ENCODE peak calls at places on chromosomes 1 and 21, in ten cellular contexts. One of them, this sample, is unnamed.

GRCh38 chr1:102015728-102016127 is 19.0 kb upstream of the OLFM3 start:
- DNase-seq in esophagus muscularis mucosa: no peak
- DNase-seq in sigmoid colon: no peak
- DNase-seq in stomach: no peak
- DNase-seq in K562: no peak
- DNase-seq in GM12878: no peak
- DNase-seq in HL-60: no peak
- DNase-seq in transverse colon: no peak
- DNase-seq in GM23338: no peak
- DNase-seq in HCT116: no peak
- DNase-seq in this sample: no peak

GRCh38 chr1:72281144-72281543 is 1.2 kb downstream of the NEGR1 start:
- DNase-seq in GM12878: no peak
- DNase-seq in stomach: no peak
- DNase-seq in GM23338: no peak
- DNase-seq in transverse colon: no peak
- DNase-seq in K562: no peak
- DNase-seq in HCT116: no peak
- DNase-seq in sigmoid colon: no peak
- DNase-seq in HL-60: no peak
- DNase-seq in esophagus muscularis mucosa: no peak
- DNase-seq in this sample: no peak

GRCh38 chr1:17525065-17525464 is 14.4 kb upstream of the ARHGEF10L start:
- DNase-seq in stomach: no peak
- DNase-seq in esophagus muscularis mucosa: no peak
- DNase-seq in K562: no peak
- DNase-seq in HCT116: no peak
- DNase-seq in transverse colon: no peak
- DNase-seq in GM12878: no peak
- DNase-seq in HL-60: no peak
- DNase-seq in sigmoid colon: no peak
- DNase-seq in GM23338: no peak
- DNase-seq in this sample: no peak

GRCh38 chr1:5708266-5708978 is 283.8 kb downstream of the NPHP4 start:
- DNase-seq in HL-60: no peak
- DNase-seq in HCT116: no peak
- DNase-seq in GM23338: no peak
- DNase-seq in K562: no peak
- DNase-seq in stomach: no peak
- DNase-seq in esophagus muscularis mucosa: no peak
- DNase-seq in transverse colon: no peak
- DNase-seq in GM12878: no peak
- DNase-seq in sigmoid colon: peak
- DNase-seq in this sample: no peak

GRCh38 chr1:172085372-172085771 is 244.1 kb downstream of the DNM3 start:
- DNase-seq in esophagus muscularis mucosa: no peak
- DNase-seq in transverse colon: no peak
- DNase-seq in GM12878: no peak
- DNase-seq in HCT116: no peak
- DNase-seq in K562: no peak
- DNase-seq in sigmoid colon: no peak
- DNase-seq in HL-60: no peak
- DNase-seq in stomach: no peak
- DNase-seq in GM23338: no peak
- DNase-seq in this sample: no peak

GRCh38 chr1:58308206-58308605 is 238.3 kb downstream of the OMA1 start:
- DNase-seq in HL-60: no peak
- DNase-seq in GM23338: peak
- DNase-seq in sigmoid colon: no peak
- DNase-seq in K562: no peak
- DNase-seq in HCT116: no peak
- DNase-seq in stomach: no peak
- DNase-seq in esophagus muscularis mucosa: no peak
- DNase-seq in GM12878: no peak
- DNase-seq in transverse colon: no peak
- DNase-seq in this sample: no peak

GRCh38 chr1:185208626-185209170 is 51.7 kb downstream of the SWT1 start:
- DNase-seq in K562: no peak
- DNase-seq in GM12878: no peak
- DNase-seq in transverse colon: no peak
- DNase-seq in stomach: no peak
- DNase-seq in HL-60: no peak
- DNase-seq in esophagus muscularis mucosa: no peak
- DNase-seq in sigmoid colon: no peak
- DNase-seq in HCT116: no peak
- DNase-seq in GM23338: no peak
- DNase-seq in this sample: no peak

GRCh38 chr1:231937013-231937754 is 310.6 kb downstream of the DISC1 start:
- DNase-seq in esophagus muscularis mucosa: no peak
- DNase-seq in stomach: no peak
- DNase-seq in K562: no peak
- DNase-seq in GM12878: no peak
- DNase-seq in GM23338: no peak
- DNase-seq in HCT116: no peak
- DNase-seq in HL-60: no peak
- DNase-seq in transverse colon: no peak
- DNase-seq in sigmoid colon: peak
- DNase-seq in this sample: no peak

GRCh38 chr21:35150562-35151226 is 101.6 kb upstream of the RUNX1 start:
- DNase-seq in stomach: no peak
- DNase-seq in GM23338: no peak
- DNase-seq in HCT116: no peak
- DNase-seq in transverse colon: no peak
- DNase-seq in GM12878: no peak
- DNase-seq in K562: no peak
- DNase-seq in HL-60: no peak
- DNase-seq in sigmoid colon: no peak
- DNase-seq in esophagus muscularis mucosa: no peak
- DNase-seq in this sample: no peak

GRCh38 chr21:41675574-41675973 is 91.3 kb downstream of the RIPK4 start:
- DNase-seq in transverse colon: no peak
- DNase-seq in stomach: no peak
- DNase-seq in esophagus muscularis mucosa: no peak
- DNase-seq in GM23338: no peak
- DNase-seq in sigmoid colon: no peak
- DNase-seq in K562: no peak
- DNase-seq in HCT116: no peak
- DNase-seq in GM12878: no peak
- DNase-seq in HL-60: no peak
- DNase-seq in this sample: no peak

GRCh38 chr1:201696217-201696761 is 132.7 kb upstream of the IPO9 start:
- DNase-seq in K562: no peak
- DNase-seq in sigmoid colon: peak
- DNase-seq in GM12878: no peak
- DNase-seq in HL-60: no peak
- DNase-seq in HCT116: no peak
- DNase-seq in stomach: peak
- DNase-seq in esophagus muscularis mucosa: peak
- DNase-seq in transverse colon: peak
- DNase-seq in GM23338: no peak
- DNase-seq in this sample: peak

GRCh38 chr1:97042551-97042950 is 321.0 kb downstream of the PTBP2 start:
- DNase-seq in transverse colon: no peak
- DNase-seq in GM23338: no peak
- DNase-seq in esophagus muscularis mucosa: no peak
- DNase-seq in GM12878: no peak
- DNase-seq in HCT116: no peak
- DNase-seq in HL-60: no peak
- DNase-seq in sigmoid colon: no peak
- DNase-seq in stomach: no peak
- DNase-seq in K562: no peak
- DNase-seq in this sample: no peak

GRCh38 chr1:34407140-34407539 is 230.4 kb downstream of the C1orf94 start:
- DNase-seq in HCT116: no peak
- DNase-seq in GM12878: no peak
- DNase-seq in HL-60: no peak
- DNase-seq in stomach: peak
- DNase-seq in sigmoid colon: no peak
- DNase-seq in transverse colon: no peak
- DNase-seq in K562: no peak
- DNase-seq in GM23338: no peak
- DNase-seq in esophagus muscularis mucosa: peak
- DNase-seq in this sample: no peak

GRCh38 chr1:98991127-98992003 is 13.3 kb downstream of the PLPPR5 start:
- DNase-seq in esophagus muscularis mucosa: no peak
- DNase-seq in GM12878: peak
- DNase-seq in stomach: no peak
- DNase-seq in GM23338: peak
- DNase-seq in sigmoid colon: no peak
- DNase-seq in transverse colon: no peak
- DNase-seq in HL-60: no peak
- DNase-seq in HCT116: peak
- DNase-seq in K562: no peak
- DNase-seq in this sample: no peak

GRCh38 chr1:100928128-100928527 is 32.2 kb downstream of the SLC30A7 start:
- DNase-seq in GM23338: peak
- DNase-seq in sigmoid colon: no peak
- DNase-seq in transverse colon: no peak
- DNase-seq in esophagus muscularis mucosa: no peak
- DNase-seq in stomach: no peak
- DNase-seq in K562: peak
- DNase-seq in HCT116: no peak
- DNase-seq in HL-60: no peak
- DNase-seq in GM12878: no peak
- DNase-seq in this sample: no peak

GRCh38 chr1:26084091-26084561 is 16.7 kb upstream of the TRIM63 start:
- DNase-seq in esophagus muscularis mucosa: no peak
- DNase-seq in HCT116: no peak
- DNase-seq in HL-60: no peak
- DNase-seq in stomach: no peak
- DNase-seq in sigmoid colon: no peak
- DNase-seq in K562: no peak
- DNase-seq in GM12878: no peak
- DNase-seq in GM23338: no peak
- DNase-seq in transverse colon: no peak
- DNase-seq in this sample: peak
- TF ChIP-seq POLR2AphosphoS5 in esophagus muscularis mucosa: no peak
- TF ChIP-seq POLR2AphosphoS5 in HCT116: no peak
- TF ChIP-seq POLR2AphosphoS5 in HL-60: no peak
- TF ChIP-seq POLR2AphosphoS5 in stomach: no peak
- TF ChIP-seq POLR2AphosphoS5 in sigmoid colon: no peak
- TF ChIP-seq POLR2AphosphoS5 in K562: no peak
- TF ChIP-seq POLR2AphosphoS5 in GM12878: no peak
- TF ChIP-seq POLR2AphosphoS5 in GM23338: no peak
- TF ChIP-seq POLR2AphosphoS5 in transverse colon: no peak
- TF ChIP-seq POLR2AphosphoS5 in this sample: peak

GRCh38 chr1:203128691-203129500 is 1.4 kb downstream of the ADORA1 start:
- DNase-seq in sigmoid colon: no peak
- DNase-seq in HCT116: no peak
- DNase-seq in esophagus muscularis mucosa: no peak
- DNase-seq in GM12878: no peak
- DNase-seq in stomach: peak
- DNase-seq in K562: no peak
- DNase-seq in GM23338: no peak
- DNase-seq in HL-60: no peak
- DNase-seq in transverse colon: peak
- DNase-seq in this sample: no peak
- H3K4me3 ChIP-seq in sigmoid colon: no peak
- H3K4me3 ChIP-seq in HCT116: peak
- H3K4me3 ChIP-seq in esophagus muscularis mucosa: no peak
- H3K4me3 ChIP-seq in GM12878: no peak
- H3K4me3 ChIP-seq in stomach: peak
- H3K4me3 ChIP-seq in K562: no peak
- H3K4me3 ChIP-seq in GM23338: peak
- H3K4me3 ChIP-seq in HL-60: no peak
- H3K4me3 ChIP-seq in transverse colon: peak
- H3K4me3 ChIP-seq in this sample: no peak

GRCh38 chr1:46801323-46802055 is 2.6 kb downstream of the CYP4B1 start:
- DNase-seq in GM23338: no peak
- DNase-seq in transverse colon: no peak
- DNase-seq in HL-60: no peak
- DNase-seq in esophagus muscularis mucosa: peak
- DNase-seq in HCT116: no peak
- DNase-seq in K562: no peak
- DNase-seq in stomach: no peak
- DNase-seq in sigmoid colon: no peak
- DNase-seq in GM12878: no peak
- DNase-seq in this sample: no peak

GRCh38 chr1:46800742-46801141 is 1.9 kb downstream of the CYP4B1 start:
- DNase-seq in HL-60: no peak
- DNase-seq in HCT116: no peak
- DNase-seq in GM23338: no peak
- DNase-seq in K562: no peak
- DNase-seq in sigmoid colon: no peak
- DNase-seq in GM12878: no peak
- DNase-seq in transverse colon: no peak
- DNase-seq in esophagus muscularis mucosa: peak
- DNase-seq in stomach: no peak
- DNase-seq in this sample: no peak

GRCh38 chr1:46802081-46802480 is 3.2 kb downstream of the CYP4B1 start:
- DNase-seq in sigmoid colon: no peak
- DNase-seq in HCT116: no peak
- DNase-seq in transverse colon: no peak
- DNase-seq in K562: no peak
- DNase-seq in stomach: no peak
- DNase-seq in esophagus muscularis mucosa: no peak
- DNase-seq in HL-60: no peak
- DNase-seq in GM23338: no peak
- DNase-seq in GM12878: no peak
- DNase-seq in this sample: no peak

GRCh38 chr1:46797696-46798470 is 963 bp upstream of the CYP4B1 start:
- DNase-seq in HL-60: no peak
- DNase-seq in GM23338: no peak
- DNase-seq in sigmoid colon: no peak
- DNase-seq in K562: peak
- DNase-seq in GM12878: no peak
- DNase-seq in stomach: no peak
- DNase-seq in HCT116: no peak
- DNase-seq in esophagus muscularis mucosa: peak
- DNase-seq in transverse colon: no peak
- DNase-seq in this sample: no peak

GRCh38 chr1:46798820-46799219 is at the start of gene CYP4B1:
- DNase-seq in transverse colon: peak
- DNase-seq in HL-60: no peak
- DNase-seq in sigmoid colon: peak
- DNase-seq in stomach: peak
- DNase-seq in esophagus muscularis mucosa: peak
- DNase-seq in GM12878: no peak
- DNase-seq in HCT116: no peak
- DNase-seq in GM23338: no peak
- DNase-seq in K562: no peak
- DNase-seq in this sample: peak
- TF ChIP-seq POLR2AphosphoS5 in transverse colon: peak
- TF ChIP-seq POLR2AphosphoS5 in HL-60: no peak
- TF ChIP-seq POLR2AphosphoS5 in sigmoid colon: peak
- TF ChIP-seq POLR2AphosphoS5 in stomach: peak
- TF ChIP-seq POLR2AphosphoS5 in esophagus muscularis mucosa: peak
- TF ChIP-seq POLR2AphosphoS5 in GM12878: no peak
- TF ChIP-seq POLR2AphosphoS5 in HCT116: no peak
- TF ChIP-seq POLR2AphosphoS5 in GM23338: no peak
- TF ChIP-seq POLR2AphosphoS5 in K562: no peak
- TF ChIP-seq POLR2AphosphoS5 in this sample: peak

DNA sequence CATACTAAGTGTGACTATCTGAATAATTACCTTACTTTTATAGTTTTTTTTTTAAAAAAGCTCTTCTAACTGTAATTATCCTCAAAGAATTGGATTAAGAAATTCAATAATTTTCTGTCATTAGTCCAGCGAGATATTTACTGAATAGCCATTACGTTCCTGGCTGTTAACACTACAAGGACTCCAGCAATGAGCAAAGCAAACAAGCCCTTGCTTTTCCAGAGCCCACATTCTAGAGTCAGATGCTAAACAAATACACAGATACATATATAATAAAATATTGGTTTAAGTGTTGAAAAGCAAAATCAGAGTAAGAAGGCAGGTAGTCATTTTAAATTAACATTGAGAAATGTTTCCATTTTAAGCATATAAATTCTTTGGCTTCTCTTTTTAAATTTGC is 118.4 kb downstream of the ATF6 start:
- DNase-seq in HL-60: no peak
- DNase-seq in GM23338: no peak
- DNase-seq in K562: no peak
- DNase-seq in sigmoid colon: no peak
- DNase-seq in transverse colon: no peak
- DNase-seq in GM12878: no peak
- DNase-seq in HCT116: no peak
- DNase-seq in stomach: no peak
- DNase-seq in esophagus muscularis mucosa: no peak
- DNase-seq in this sample: no peak
- H3K4me3 ChIP-seq in HL-60: no peak
- H3K4me3 ChIP-seq in GM23338: no peak
- H3K4me3 ChIP-seq in K562: no peak
- H3K4me3 ChIP-seq in sigmoid colon: no peak
- H3K4me3 ChIP-seq in transverse colon: no peak
- H3K4me3 ChIP-seq in GM12878: no peak
- H3K4me3 ChIP-seq in HCT116: no peak
- H3K4me3 ChIP-seq in stomach: no peak
- H3K4me3 ChIP-seq in esophagus muscularis mucosa: no peak
- H3K4me3 ChIP-seq in this sample: no peak

This sample was measured in prostate gland.